ENCODE peak calls at places on chromosomes 1 and 21, in ten cellular contexts. N, Q, H, T, X, Z, D, W, F and U are unnamed samples.

GRCh38 chr21:32917392-32918135 is 108.2 kb upstream of the OLIG2 start:
- DNase-seq in N (no peak), T (no peak), Z (no peak), H (no peak), W (no peak), X (no peak), Q (no peak), D (no peak), F (no peak), U (no peak)

GRCh38 chr1:201949491-201949890 is 3.1 kb upstream of the LMOD1 start:
- DNase-seq in D (no peak), X (no peak), T (no peak), Q (no peak), F (no peak), Z (no peak), W (no peak), H (no peak), N (no peak), U (no peak)

GRCh38 chr1:169307176-169307575 is 60.4 kb downstream of the NME7 start:
- DNase-seq in T (no peak), N (no peak), H (peak; percentile 67), X (no peak), F (no peak), W (no peak), D (no peak), Z (no peak), Q (no peak), U (no peak)

GRCh38 chr1:27606708-27607238 is 2.8 kb upstream of the AHDC1 start:
- DNase-seq in Z (no peak), H (no peak), F (no peak), W (no peak), X (no peak), Q (no peak), N (no peak), T (no peak), D (no peak), U (no peak)

GRCh38 chr1:152501704-152502103 is 8.9 kb upstream of the LCE5A start:
- DNase-seq in T (no peak), N (no peak), Z (no peak), W (no peak), X (no peak), F (no peak), Q (no peak), D (no peak), H (no peak), U (no peak)

GRCh38 chr1:150121236-150121862 is 28.4 kb upstream of the PLEKHO1 start:
- DNase-seq in W (no peak), Z (no peak), X (no peak), Q (no peak), D (no peak), N (no peak), T (no peak), H (no peak), F (no peak), U (no peak)

GRCh38 chr21:44199448-44199847 is 41.3 kb downstream of the ICOSLG start:
- DNase-seq in Z (no peak), T (peak; percentile 11), H (no peak), F (no peak), W (no peak), Q (no peak), D (no peak), N (no peak), X (no peak), U (no peak)

GRCh38 chr21:39601194-39601940 is 11.4 kb upstream of the B3GALT5 start:
- DNase-seq in N (no peak), D (no peak), Q (no peak), T (no peak), Z (no peak), X (peak; percentile 50), F (no peak), W (no peak), H (no peak), U (no peak)

GRCh38 chr1:189939967-189940366 is 537.7 kb downstream of the BRINP3 start:
- DNase-seq in F (peak; percentile 15), T (no peak), N (no peak), D (no peak), W (no peak), Q (no peak), Z (peak; percentile 1), H (no peak), X (no peak), U (no peak)

GRCh38 chr21:39175154-39175553 is 8.1 kb downstream of the PSMG1 start:
- DNase-seq in Q (no peak), H (no peak), Z (no peak), W (no peak), X (peak; percentile 25), D (no peak), F (no peak), N (no peak), T (no peak), U (no peak)

GRCh38 chr1:202593845-202594244 is 116.4 kb downstream of the SYT2 start:
- DNase-seq in Q (no peak), D (no peak), X (no peak), F (no peak), H (no peak), Z (no peak), W (no peak), T (no peak), N (no peak), U (no peak)

GRCh38 chr1:8598783-8599182 is 218.7 kb downstream of the RERE start:
- DNase-seq in D (no peak), W (no peak), H (no peak), Q (no peak), X (peak; percentile 68), F (peak; percentile 32), T (no peak), Z (no peak), N (no peak), U (no peak)

GRCh38 chr1:64898107-64898861 is 68.1 kb downstream of the JAK1 start:
- DNase-seq in Q (no peak), N (no peak), X (peak; percentile 31), H (no peak), F (peak; percentile 83), W (peak; percentile 90), Z (peak; percentile 89), T (peak; percentile 82), D (no peak), U (peak; percentile 30)